ENCODE peak calls at places on chromosomes 16 and 17, in five cellular contexts. D, Z, I, U and R are unnamed samples.

GRCh38 chr16:59296002-59296401 is 561.9 kb upstream of the GOT2 start:
- DNase-seq in D (no peak), Z (no peak), I (no peak), U (no peak), R (no peak)

GRCh38 chr17:60659156-60659555 is 18.5 kb upstream of the BCAS3 start:
- DNase-seq in D (no peak), Z (no peak), I (no peak), U (no peak), R (no peak)

GRCh38 chr16:75307506-75307905 is 56.1 kb upstream of the BCAR1 start:
- DNase-seq in D (no peak), Z (no peak), I (no peak), U (no peak), R (no peak)

GRCh38 chr16:66881964-66882508 is 1.7 kb downstream of the PDP2 start:
- DNase-seq in D (no peak), Z (no peak), I (no peak), U (no peak), R (no peak)

GRCh38 chr17:43591750-43592562 is 45.8 kb upstream of the ETV4 start:
- DNase-seq in D (no peak), Z (peak), I (peak), U (no peak), R (no peak)

GRCh38 chr16:85615014-85615851 is 2.1 kb downstream of the GSE1 start:
- DNase-seq in D (no peak), Z (no peak), I (no peak), U (no peak), R (no peak)

GRCh38 chr16:85613609-85614337 is 651 bp downstream of the GSE1 start:
- DNase-seq in D (no peak), Z (no peak), I (no peak), U (no peak), R (no peak)

GRCh38 chr17:47266782-47267181 is 13.2 kb downstream of the ITGB3 start:
- DNase-seq in D (no peak), Z (peak), I (no peak), U (no peak), R (no peak)

GRCh38 chr17:48054238-48055185 is 6.4 kb downstream of the NFE2L1 start:
- DNase-seq in D (no peak), Z (peak), I (peak), U (no peak), R (no peak)

GRCh38 chr16:4701791-4702465 is 8.6 kb downstream of the NUDT16L1 start:
- DNase-seq in D (no peak), Z (no peak), I (no peak), U (no peak), R (no peak)

GRCh38 chr17:73196500-73196899 is 3.6 kb downstream of the COG1 start:
- DNase-seq in D (no peak), Z (peak), I (no peak), U (no peak), R (no peak)

GRCh38 chr16:90026135-90026534 is 6.9 kb upstream of the DBNDD1 start:
- DNase-seq in D (no peak), Z (no peak), I (no peak), U (no peak), R (no peak)

GRCh38 chr16:11386791-11387546 is 41.7 kb downstream of the RMI2 start:
- DNase-seq in D (no peak), Z (peak), I (no peak), U (no peak), R (no peak)

GRCh38 chr17:22470411-22471175 is 778.3 kb downstream of the KCNJ18 start:
- DNase-seq in D (no peak), Z (no peak), I (no peak), U (no peak), R (no peak)

GRCh38 chr17:20063665-20064648 is 54.8 kb downstream of the SPECC1 start:
- DNase-seq in D (no peak), Z (peak), I (peak), U (peak), R (peak)

GRCh38 chr17:63699638-63700527 is at the start of gene LIMD2:
- DNase-seq in D (peak), Z (peak), I (no peak), U (no peak), R (no peak)

GRCh38 chr16:86874141-86874540 is 295.8 kb downstream of the FOXL1 start:
- DNase-seq in D (no peak), Z (peak), I (no peak), U (no peak), R (no peak)

GRCh38 chr16:56709686-56710040 is 20.3 kb upstream of the NUP93 start:
- DNase-seq in D (no peak), Z (no peak), I (no peak), U (no peak), R (no peak)

GRCh38 chr16:56576585-56577299 is 11.9 kb downstream of the MT4 start:
- DNase-seq in D (peak), Z (peak), I (peak), U (peak), R (peak)

GRCh38 chr16:75566889-75567255 is 693 bp downstream of the GABARAPL2 start:
- DNase-seq in D (no peak), Z (no peak), I (no peak), U (no peak), R (no peak)

GRCh38 chr17:62754696-62755095 is 53.4 kb downstream of the MARCHF10 start:
- DNase-seq in D (no peak), Z (no peak), I (no peak), U (no peak), R (no peak)

GRCh38 chr16:80802902-80803301 is 1.5 kb downstream of the CDYL2 start:
- DNase-seq in D (no peak), Z (no peak), I (no peak), U (no peak), R (no peak)

GRCh38 chr16:31880322-31880979 is 6.8 kb downstream of the ZNF267 start:
- DNase-seq in D (no peak), Z (peak), I (peak), U (no peak), R (peak)

GRCh38 chr16:728890-729744 is 2.2 kb downstream of the HAGHL start:
- DNase-seq in D (no peak), Z (no peak), I (no peak), U (no peak), R (no peak)
- TF ChIP-seq CTCF in D (no peak), Z (no peak), I (no peak), U (no peak), R (no peak)

GRCh38 chr17:29574732-29575510 is 6.4 kb downstream of the TP53I13 start:
- DNase-seq in D (no peak), Z (no peak), I (no peak), U (no peak), R (no peak)
- TF ChIP-seq CTCF in D (no peak), Z (no peak), I (no peak), U (no peak), R (no peak)

GRCh38 chr17:39975801-39976200 is 4.8 kb upstream of the PSMD3 start:
- DNase-seq in D (no peak), Z (no peak), I (no peak), U (no peak), R (no peak)
- TF ChIP-seq CTCF in D (no peak), Z (no peak), I (no peak), U (no peak), R (no peak)

DNA sequence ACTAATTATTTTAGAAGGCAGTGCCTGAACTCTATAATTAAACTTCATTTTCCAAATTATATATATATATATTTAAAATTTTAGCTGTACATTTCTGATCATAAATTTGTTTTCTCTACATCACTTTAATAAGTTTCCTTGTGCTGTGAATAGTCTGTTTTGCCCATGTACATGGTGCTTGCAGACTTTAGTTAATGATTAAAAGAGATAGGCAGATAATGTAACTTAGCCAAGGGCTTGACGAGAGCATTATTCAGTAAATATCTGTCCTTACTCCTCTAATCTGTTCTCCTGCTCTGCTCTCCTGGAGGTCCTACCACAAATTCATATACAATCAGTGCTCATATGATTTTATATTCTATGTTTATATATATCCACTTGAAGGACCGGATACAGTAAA is 595.2 kb upstream of the KIF2B start:
- DNase-seq in D (no peak), Z (no peak), I (no peak), U (no peak), R (no peak)
- TF ChIP-seq CTCF in D (no peak), Z (no peak), I (no peak), U (no peak), R (no peak)

DNA sequence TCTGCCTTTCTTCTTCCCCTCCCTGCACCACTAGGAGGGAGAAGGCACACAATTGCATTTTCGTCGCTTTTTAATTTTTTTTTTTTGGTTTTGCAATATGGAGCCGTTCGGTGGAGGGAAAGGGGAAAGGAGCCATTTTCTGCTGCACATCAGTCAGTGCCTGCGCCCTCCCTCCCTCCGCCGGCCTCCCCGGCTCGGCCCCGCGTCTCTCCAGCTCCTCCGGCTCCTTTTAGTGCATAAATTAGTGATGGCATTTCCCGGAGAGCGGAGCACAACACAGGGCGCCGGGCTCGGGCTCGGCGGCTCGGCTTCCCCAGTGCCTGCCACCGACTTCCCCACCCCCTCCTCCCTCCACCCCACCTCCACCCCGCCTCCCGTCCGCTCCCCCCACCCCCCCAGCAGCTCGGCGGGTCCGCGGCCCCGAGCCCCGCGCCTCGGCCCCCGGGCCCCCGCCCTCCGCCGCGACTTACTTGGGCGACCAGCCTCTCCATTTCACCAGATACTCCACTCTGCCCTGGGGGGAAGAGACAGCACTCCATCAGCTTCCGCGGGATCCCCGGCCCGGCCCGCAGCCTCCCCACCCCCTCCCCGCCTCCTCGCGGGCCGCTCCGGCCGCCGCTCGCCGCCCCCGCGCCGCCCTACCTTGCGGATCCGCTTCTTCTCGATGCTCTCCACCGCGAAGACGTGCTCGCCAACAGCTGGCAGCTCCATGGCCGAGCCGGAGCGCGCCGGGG is 532 bp downstream of the CBX4 start:
- DNase-seq in D (peak), Z (peak), I (no peak), U (no peak), R (no peak)
- TF ChIP-seq CTCF in D (no peak), Z (no peak), I (no peak), U (no peak), R (no peak)

GRCh38 chr17:80263253-80264047 is 2.8 kb downstream of the RNF213 start:
- DNase-seq in D (peak), Z (peak), I (peak), U (peak), R (peak)
- TF ChIP-seq CTCF in D (no peak), Z (no peak), I (no peak), U (peak), R (no peak)

GRCh38 chr17:57833597-57833939 is 16.3 kb downstream of the MRPS23 start:
- DNase-seq in D (no peak), Z (no peak), I (no peak), U (no peak), R (no peak)
- TF ChIP-seq CTCF in D (peak), Z (no peak), I (no peak), U (no peak), R (peak)

DNA sequence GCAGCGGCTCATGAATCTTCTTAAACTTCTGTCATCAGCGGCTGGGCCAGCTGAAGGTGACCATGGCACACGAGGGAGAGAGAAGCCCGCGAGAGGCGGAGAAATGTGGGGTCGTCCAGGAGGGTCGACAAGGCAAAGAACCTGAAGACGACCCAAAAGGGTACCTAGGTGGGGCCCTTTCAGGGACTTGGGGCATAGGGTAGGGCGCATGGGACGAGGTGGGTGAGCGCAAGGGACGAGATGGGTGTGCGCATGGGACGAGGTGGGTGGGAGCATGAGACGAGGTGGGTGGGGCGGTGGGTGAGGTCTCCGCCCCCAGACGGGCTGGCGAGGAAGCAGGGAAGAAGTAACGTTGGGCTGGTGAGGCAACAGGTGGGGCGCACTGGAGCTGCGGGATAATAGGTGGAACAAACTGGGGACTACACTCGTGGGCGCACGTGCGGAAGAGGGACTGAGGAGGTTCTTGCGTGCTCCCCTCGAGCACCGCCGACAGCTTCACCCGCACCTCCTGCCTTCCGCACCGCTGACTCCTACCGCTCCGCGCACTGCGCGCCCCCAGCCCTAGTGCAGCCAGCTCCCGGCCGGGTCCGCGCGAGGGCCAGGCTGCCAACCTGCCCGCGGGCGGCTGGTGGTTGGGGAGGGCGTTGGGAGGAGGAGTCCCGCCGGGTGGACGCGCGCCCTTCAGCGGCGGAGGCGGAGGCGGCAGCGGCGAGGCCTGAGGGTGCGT is 23.2 kb upstream of the CRYM start:
- DNase-seq in D (no peak), Z (peak), I (no peak), U (peak), R (no peak)
- TF ChIP-seq CTCF in D (no peak), Z (no peak), I (no peak), U (peak), R (no peak)